ENCODE peak calls at places on chromosomes 5 and 9, in eight cellular contexts. T is uterus; D is RPMI8226; Z is progenitor cell of endocrine pancreas; I is T-cell; B is AG09309; A is activated CD8-positive, alpha-beta memory T cell treated with anti-CD3 and anti-CD28 coated beads for 1 hour; X is AG08395. F is an unnamed sample.

GRCh38 chr5:73764996-73765395 is 139.0 kb downstream of the ARHGEF28 start:
- DNase-seq in D (no peak), I (no peak), T (no peak), X (peak), A (no peak), Z (no peak), B (no peak), F (no peak)

GRCh38 chr5:76579166-76579765 is 43.9 kb downstream of the F2RL2 start:
- DNase-seq in A (no peak), I (no peak), X (no peak), T (no peak), B (no peak), D (no peak), Z (no peak), F (no peak)

GRCh38 chr5:55276771-55277170 is 30.7 kb downstream of the DHX29 start:
- DNase-seq in D (no peak), B (peak), X (peak), I (no peak), T (no peak), A (no peak), Z (no peak), F (peak)

GRCh38 chr5:80565330-80565729 is 4.8 kb downstream of the ANKRD34B start:
- DNase-seq in Z (no peak), D (no peak), X (no peak), T (no peak), A (no peak), B (no peak), I (no peak), F (no peak)

GRCh38 chr5:154087260-154087659 is 48.5 kb downstream of the MFAP3 start:
- DNase-seq in Z (no peak), B (no peak), X (peak), D (no peak), I (no peak), A (no peak), T (no peak), F (no peak)

GRCh38 chr5:10503321-10503720 is 60.5 kb upstream of the ANKRD33B start:
- DNase-seq in T (no peak), A (no peak), B (no peak), X (no peak), D (no peak), I (no peak), Z (no peak), F (no peak)

GRCh38 chr5:81268797-81269196 is 32.6 kb upstream of the ZCCHC9 start:
- DNase-seq in D (no peak), I (no peak), B (peak), T (no peak), X (peak), A (no peak), Z (no peak), F (peak)

GRCh38 chr5:168014423-168014822 is 277.0 kb upstream of the WWC1 start:
- DNase-seq in Z (no peak), I (no peak), D (no peak), X (no peak), B (no peak), A (no peak), T (no peak), F (no peak)

GRCh38 chr5:53211799-53212198 is 102.2 kb upstream of the MOCS2 start:
- DNase-seq in X (no peak), Z (no peak), T (no peak), D (no peak), I (no peak), A (no peak), B (peak), F (peak)

GRCh38 chr9:137582286-137582860 is 3.6 kb upstream of the DPH7 start:
- DNase-seq in Z (no peak), B (no peak), D (no peak), I (no peak), X (no peak), A (no peak), T (no peak), F (no peak)

GRCh38 chr5:27652505-27652904 is 614.1 kb upstream of the CDH9 start:
- DNase-seq in A (no peak), Z (no peak), I (no peak), D (peak), B (no peak), T (no peak), X (no peak), F (no peak)

GRCh38 chr5:76669245-76669644 is 46.0 kb upstream of the F2RL2 start:
- DNase-seq in A (no peak), I (no peak), T (no peak), D (no peak), Z (no peak), X (no peak), B (no peak), F (no peak)

GRCh38 chr5:16169550-16169949 is 10.0 kb downstream of the MARCHF11 start:
- DNase-seq in I (no peak), Z (no peak), D (no peak), B (no peak), X (no peak), T (no peak), A (no peak), F (no peak)

GRCh38 chr9:82354260-82354659 is 365.7 kb downstream of the SPATA31D1 start:
- DNase-seq in I (no peak), D (no peak), T (no peak), A (no peak), Z (no peak), X (peak), B (peak), F (peak)

GRCh38 chr5:181108578-181109165 is 22.3 kb downstream of the OR2V1 start:
- DNase-seq in T (no peak), X (no peak), Z (no peak), A (no peak), D (no peak), I (no peak), B (no peak), F (no peak)

F was measured in non-pigmented ciliary epithelial cell.